ENCODE peak calls at places on chromosomes 2 and 18, in eight cellular contexts. W is A549, Q is IMR-90, F is HCT116, H is H1, A is GM12878, S is HepG2, E is SK-N-SH. I is an unnamed sample.

GRCh38 chr2:120983344-120983743 is 247.7 kb downstream of the GLI2 start:
- DNase-seq in A (no peak), E (peak), W (no peak), Q (peak), S (no peak), F (no peak), H (no peak), I (no peak)

GRCh38 chr18:5463390-5463789 is 80.4 kb downstream of the EPB41L3 start:
- DNase-seq in F (no peak), E (no peak), A (no peak), W (no peak), S (no peak), Q (peak), H (no peak), I (no peak)

GRCh38 chr18:13658444-13659204 is 67.7 kb downstream of the FAM210A start:
- DNase-seq in Q (no peak), A (no peak), F (no peak), E (no peak), H (no peak), W (no peak), S (no peak), I (no peak)

GRCh38 chr18:49359732-49360444 is 100.6 kb downstream of the DYM start:
- DNase-seq in Q (peak), W (peak), F (no peak), H (no peak), S (no peak), E (no peak), A (peak), I (no peak)

GRCh38 chr2:11681722-11682589 is 12.0 kb upstream of the NTSR2 start:
- DNase-seq in Q (no peak), S (peak), E (peak), F (peak), H (peak), A (no peak), W (peak), I (peak)

GRCh38 chr2:215758691-215759090 is 254.7 kb downstream of the MREG start:
- DNase-seq in S (no peak), A (no peak), E (no peak), Q (peak), H (no peak), F (no peak), W (no peak), I (no peak)

GRCh38 chr2:69946351-69947077 is 14.9 kb downstream of the ASPRV1 start:
- DNase-seq in Q (peak), F (peak), E (no peak), S (peak), W (peak), A (peak), H (no peak), I (peak)

GRCh38 chr18:21439453-21439852 is 161.1 kb downstream of the ESCO1 start:
- DNase-seq in E (no peak), F (no peak), W (peak), H (no peak), S (peak), A (no peak), Q (peak), I (no peak)

GRCh38 chr2:229930656-229931055 is 8.4 kb downstream of the FBXO36 start:
- DNase-seq in E (no peak), Q (no peak), S (no peak), A (no peak), F (no peak), H (no peak), W (no peak), I (no peak)

GRCh38 chr2:195531754-195532153 is 125.3 kb upstream of the SLC39A10 start:
- DNase-seq in S (no peak), A (no peak), Q (peak), E (no peak), F (no peak), W (no peak), H (no peak), I (no peak)

GRCh38 chr2:77054938-77055337 is 467.2 kb downstream of the LRRTM4 start:
- DNase-seq in F (no peak), S (no peak), A (no peak), H (peak), W (no peak), E (no peak), Q (no peak), I (no peak)

GRCh38 chr18:27808678-27809077 is 368.3 kb downstream of the CDH2 start:
- DNase-seq in S (no peak), W (no peak), H (no peak), A (no peak), Q (no peak), E (no peak), F (no peak), I (no peak)

GRCh38 chr2:199457147-199458016 is at the start of gene SATB2:
- DNase-seq in A (no peak), W (peak), F (peak), H (peak), S (no peak), Q (peak), E (peak), I (peak)

GRCh38 chr2:238702691-238703415 is 145.0 kb upstream of the TWIST2 start:
- DNase-seq in E (no peak), S (no peak), H (no peak), W (no peak), F (no peak), A (no peak), Q (no peak), I (no peak)
- TF ChIP-seq RAD21 in E (no peak), S (no peak), H (no peak), W (no peak), F (no peak), A (no peak), Q (no peak), I (no peak)

GRCh38 chr2:68172990-68173715 is 15.5 kb downstream of the PNO1 start:
- DNase-seq in E (no peak), H (no peak), W (no peak), F (no peak), S (no peak), Q (no peak), A (no peak), I (no peak)
- TF ChIP-seq RAD21 in E (no peak), H (no peak), W (no peak), F (no peak), S (no peak), Q (no peak), A (no peak), I (no peak)

GRCh38 chr2:148814853-148815419 is 60.1 kb upstream of the KIF5C start:
- DNase-seq in H (peak), F (no peak), S (no peak), E (no peak), W (no peak), A (no peak), Q (peak), I (no peak)
- TF ChIP-seq RAD21 in H (no peak), F (no peak), S (no peak), E (no peak), W (no peak), A (no peak), Q (no peak), I (no peak)

DNA sequence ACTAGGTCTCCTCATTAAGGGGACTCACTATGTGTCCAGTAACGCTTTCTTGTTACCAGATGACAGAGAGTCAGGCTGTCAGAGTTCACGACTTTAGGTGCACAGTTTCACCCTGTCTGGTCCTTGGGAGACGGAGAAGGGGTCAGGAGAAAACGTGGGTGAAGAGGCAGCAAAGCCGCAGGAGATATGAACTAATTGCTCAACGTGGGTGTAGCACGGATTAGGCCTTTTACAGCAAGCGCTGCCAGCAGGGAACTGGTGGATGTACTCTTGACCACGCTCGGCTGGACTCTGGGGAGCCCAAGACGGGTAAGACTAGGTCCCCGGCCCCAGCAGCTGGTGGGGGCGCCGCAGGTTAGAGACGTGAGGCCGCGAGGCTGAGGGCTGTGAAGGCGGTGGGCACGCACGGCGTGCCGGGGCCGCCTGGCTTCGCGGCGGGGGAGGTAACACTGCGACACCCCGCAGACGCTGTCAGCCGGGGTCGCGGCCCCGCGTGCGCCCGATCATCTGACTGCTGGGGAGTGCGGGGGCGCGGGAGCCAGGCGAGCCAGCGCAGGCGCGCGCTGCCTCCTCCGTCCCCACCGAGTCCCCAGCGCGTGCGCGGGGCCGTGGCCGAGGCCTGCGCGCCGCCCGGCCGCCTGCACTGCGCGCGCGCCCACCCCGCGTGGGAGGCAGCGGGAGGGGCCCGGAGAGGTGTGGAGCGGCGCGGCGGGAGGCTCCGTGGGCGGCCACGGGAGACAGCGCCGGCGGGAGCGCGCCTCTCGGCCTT is at the start of gene CLIP4:
- DNase-seq in E (peak), F (no peak), H (peak), S (no peak), A (no peak), Q (peak), W (peak), I (peak)
- TF ChIP-seq RAD21 in E (no peak), F (no peak), H (no peak), S (no peak), A (no peak), Q (no peak), W (no peak), I (no peak)

GRCh38 chr2:45872211-45872610 is 220.7 kb downstream of the PRKCE start:
- DNase-seq in F (no peak), E (no peak), H (no peak), A (no peak), S (no peak), W (no peak), Q (peak), I (no peak)
- TF ChIP-seq RAD21 in F (no peak), E (no peak), H (no peak), A (no peak), S (no peak), W (no peak), Q (no peak), I (no peak)

GRCh38 chr2:240594511-240595380 is 8.2 kb downstream of the CAPN10 start:
- DNase-seq in Q (no peak), A (no peak), F (no peak), S (no peak), W (no peak), E (no peak), H (no peak), I (no peak)
- TF ChIP-seq RAD21 in Q (no peak), A (no peak), F (no peak), S (no peak), W (no peak), E (no peak), H (no peak), I (no peak)

GRCh38 chr2:24491626-24492282 is 700 bp downstream of the NCOA1 start:
- DNase-seq in Q (no peak), F (no peak), A (no peak), H (peak), W (no peak), E (peak), S (no peak), I (peak)
- TF ChIP-seq RAD21 in Q (no peak), F (no peak), A (no peak), H (no peak), W (no peak), E (no peak), S (no peak), I (no peak)

GRCh38 chr2:234211797-234212196 is 161.3 kb downstream of the SPP2 start:
- DNase-seq in A (no peak), F (no peak), E (no peak), H (no peak), W (no peak), Q (no peak), S (no peak), I (no peak)
- TF ChIP-seq RAD21 in A (no peak), F (no peak), E (no peak), H (no peak), W (no peak), Q (no peak), S (no peak), I (no peak)

I was measured in K562.